ENCODE peak calls at places on chromosomes 1 and 21, in five cellular contexts. U, T, N, V and L are unnamed samples.

GRCh38 chr1:198333744-198334143 is 176.9 kb downstream of the NEK7 start:
- DNase-seq in T (no peak), V (no peak), U (no peak), N (no peak), L (no peak)

GRCh38 chr1:164858233-164858632 is 299.2 kb downstream of the PBX1 start:
- DNase-seq in U (no peak), T (peak), N (no peak), V (no peak), L (no peak)

GRCh38 chr1:230025686-230026085 is 41.4 kb upstream of the GALNT2 start:
- DNase-seq in T (no peak), N (no peak), U (no peak), V (no peak), L (no peak)

GRCh38 chr1:193183019-193183643 is 3.3 kb downstream of the B3GALT2 start:
- DNase-seq in U (no peak), N (no peak), V (peak), T (peak), L (no peak)

GRCh38 chr1:153985341-153985912 is 712 bp downstream of the RAB13 start:
- DNase-seq in V (no peak), N (peak), U (no peak), T (no peak), L (no peak)

GRCh38 chr1:3623441-3624150 is 1.2 kb upstream of the TPRG1L start:
- DNase-seq in V (no peak), U (no peak), N (no peak), T (no peak), L (peak)

GRCh38 chr1:167457936-167458584 is 60.3 kb downstream of the CD247 start:
- DNase-seq in N (peak), U (no peak), V (no peak), T (no peak), L (no peak)

GRCh38 chr1:156233421-156234127 is 8.4 kb upstream of the BGLAP start:
- DNase-seq in V (no peak), U (no peak), N (no peak), T (no peak), L (no peak)

GRCh38 chr1:210505601-210506564 is 177.2 kb downstream of the HHAT start:
- DNase-seq in V (no peak), T (no peak), U (no peak), N (no peak), L (no peak)

GRCh38 chr1:33397994-33398393 is 32.9 kb downstream of the PHC2 start:
- DNase-seq in U (no peak), V (no peak), N (no peak), T (no peak), L (no peak)

GRCh38 chr1:82695443-82695842 is 894.7 kb downstream of the ADGRL2 start:
- DNase-seq in V (no peak), T (no peak), U (no peak), N (no peak), L (no peak)

GRCh38 chr1:18464665-18465050 is 16.1 kb upstream of the KLHDC7A start:
- DNase-seq in V (no peak), N (no peak), T (peak), U (no peak), L (peak)

GRCh38 chr21:14864211-14865021 is 200.4 kb downstream of the NRIP1 start:
- DNase-seq in U (no peak), V (no peak), T (peak), N (peak), L (peak)

GRCh38 chr1:154159554-154159953 is 4.7 kb upstream of the NUP210L start:
- DNase-seq in N (no peak), T (no peak), U (no peak), V (no peak), L (no peak)

GRCh38 chr1:23923592-23924495 is 10.7 kb upstream of the CNR2 start:
- DNase-seq in T (no peak), N (no peak), V (no peak), U (no peak), L (no peak)

GRCh38 chr1:22639286-22639685 is 2.9 kb downstream of the C1QA start:
- DNase-seq in T (no peak), N (no peak), U (no peak), V (no peak), L (no peak)

GRCh38 chr1:43990271-43991199 is 864 bp upstream of the CCDC24 start:
- DNase-seq in V (no peak), N (no peak), T (no peak), U (no peak), L (peak)

GRCh38 chr1:184810735-184811316 is 56.2 kb upstream of the EDEM3 start:
- DNase-seq in V (no peak), U (no peak), T (no peak), N (peak), L (no peak)

GRCh38 chr1:18409609-18410237 is 71.0 kb upstream of the KLHDC7A start:
- DNase-seq in U (no peak), V (no peak), T (no peak), N (no peak), L (no peak)

GRCh38 chr1:180358649-180359048 is 128.6 kb downstream of the LHX4 start:
- DNase-seq in T (no peak), V (no peak), U (no peak), N (no peak), L (peak)

GRCh38 chr1:222042120-222042519 is 300.2 kb upstream of the DUSP10 start:
- DNase-seq in N (no peak), U (no peak), T (no peak), V (no peak), L (no peak)